ENCODE peak calls at places on chromosomes 6 and 20, in four cellular contexts. M, T, Q and U are unnamed samples.
A peak's percentile ranks its signal among the peaks of the same experiment; 100 is the strongest.

GRCh38 chr20:20593447-20594170 is 118.8 kb downstream of the RALGAPA2 start:
- DNase-seq in M (peak; percentile 4), T (peak; percentile 18), Q (peak; percentile 71), U (peak; percentile 17)

GRCh38 chr20:44070139-44070900 is 116.7 kb downstream of the JPH2 start:
- DNase-seq in M (no peak), T (no peak), Q (no peak), U (no peak)

GRCh38 chr6:112990971-112991370 is 643.8 kb downstream of the RFPL4B start:
- DNase-seq in M (no peak), T (no peak), Q (no peak), U (no peak)

GRCh38 chr6:106300944-106301343 is 24.6 kb downstream of the ATG5 start:
- DNase-seq in M (no peak), T (no peak), Q (peak; percentile 14), U (peak; percentile 10)

GRCh38 chr6:111894272-111894671 is 21.0 kb upstream of the FYN start:
- DNase-seq in M (no peak), T (no peak), Q (no peak), U (no peak)

GRCh38 chr6:71473908-71474307 is 185.3 kb downstream of the OGFRL1 start:
- DNase-seq in M (no peak), T (no peak), Q (no peak), U (peak; percentile 74)

GRCh38 chr6:108627692-108628565 is 67.2 kb downstream of the FOXO3 start:
- DNase-seq in M (no peak), T (no peak), Q (no peak), U (no peak)

GRCh38 chr6:33298773-33299236 is at the start of gene RGL2:
- DNase-seq in M (peak; percentile 82), T (no peak), Q (no peak), U (no peak)

GRCh38 chr6:14476793-14477531 is 359.4 kb downstream of the CD83 start:
- DNase-seq in M (peak; percentile 95), T (no peak), Q (no peak), U (no peak)

GRCh38 chr6:30100585-30101422 is 12.1 kb downstream of the TRIM31 start:
- DNase-seq in M (peak; percentile 61), T (no peak), Q (peak; percentile 92), U (no peak)

GRCh38 chr20:33450867-33451266 is 7.3 kb upstream of the SNTA1 start:
- DNase-seq in M (no peak), T (peak; percentile 56), Q (no peak), U (no peak)

GRCh38 chr20:13131688-13132087 is 89.4 kb upstream of the ISM1 start:
- DNase-seq in M (no peak), T (no peak), Q (no peak), U (no peak)

DNA sequence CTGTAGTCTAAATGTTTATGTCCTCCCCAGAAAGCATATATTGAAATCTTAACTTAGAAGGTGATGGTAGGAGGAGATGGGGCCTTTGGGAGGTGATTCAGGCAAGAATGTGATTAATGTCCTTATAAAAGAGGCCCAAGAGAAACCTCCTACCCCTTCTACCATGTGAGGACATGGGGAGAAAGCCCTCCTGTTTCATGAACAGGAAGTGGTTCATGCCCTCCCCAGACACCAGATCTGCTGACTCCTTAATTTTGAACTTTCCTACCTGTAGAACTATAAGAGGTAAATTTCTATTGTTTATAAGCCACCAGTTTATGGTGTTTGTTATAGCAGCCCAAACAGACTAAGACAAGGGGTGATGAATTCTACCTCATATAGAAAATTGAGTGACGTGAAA is 8.7 kb upstream of the ECT2L start:
- DNase-seq in M (no peak), T (no peak), Q (no peak), U (no peak)
- TF ChIP-seq REST in M (no peak), T (no peak), Q (no peak), U (no peak)

GRCh38 chr20:54100563-54100962 is 30.2 kb upstream of the BCAS1 start:
- DNase-seq in M (no peak), T (no peak), Q (no peak), U (no peak)
- H3K4me3 ChIP-seq in M (no peak overlapping the region), T (no peak overlapping the region), Q (no peak overlapping the region), U (no peak overlapping the region)

DNA sequence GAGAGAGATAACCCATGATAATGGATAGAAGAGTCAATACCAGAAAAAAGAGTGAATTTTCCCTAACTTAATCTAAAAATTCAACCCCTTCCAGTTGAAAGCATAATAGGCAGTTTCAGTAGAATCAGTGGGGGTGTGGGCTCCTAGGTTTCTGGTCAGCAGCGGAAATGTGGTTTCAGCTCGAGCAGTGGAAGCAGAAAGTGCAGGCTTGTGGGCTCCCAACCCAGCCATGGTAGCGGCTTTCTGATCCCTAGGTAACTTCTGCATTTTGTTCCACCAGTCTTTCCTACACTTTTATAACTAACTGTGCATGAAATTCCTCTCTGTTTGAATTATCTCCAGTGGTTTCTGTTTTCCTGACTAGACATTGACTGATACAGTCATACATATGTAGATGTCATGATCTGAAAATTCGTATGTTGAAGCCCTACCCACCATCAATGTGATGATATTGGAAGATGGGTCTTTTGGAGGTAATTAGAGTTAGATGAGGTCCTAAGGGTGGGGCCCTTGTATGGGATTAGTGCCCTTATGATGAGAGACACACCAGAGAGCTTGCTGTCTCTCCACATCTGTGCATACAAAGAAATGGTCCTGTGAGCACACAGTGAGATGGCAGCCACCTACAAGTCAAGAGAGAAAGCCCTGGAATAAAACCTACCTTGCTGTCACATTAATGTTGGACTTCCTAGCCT is 6.5 kb upstream of the DDO start:
- DNase-seq in M (no peak), T (no peak), Q (no peak), U (no peak)
- TF ChIP-seq TCF7L2 in M (no peak), T (no peak), Q (no peak), U (no peak)

GRCh38 chr6:53033764-53034163 is 31.4 kb upstream of the FBXO9 start:
- DNase-seq in M (no peak), T (no peak), Q (no peak), U (no peak)

GRCh38 chr6:53035549-53036213 is 29.5 kb upstream of the FBXO9 start:
- DNase-seq in M (no peak), T (no peak), Q (no peak), U (no peak)

GRCh38 chr6:53041356-53041755 is 23.8 kb upstream of the FBXO9 start:
- DNase-seq in M (no peak), T (no peak), Q (no peak), U (no peak)

GRCh38 chr6:53042112-53042511 is 23.1 kb upstream of the FBXO9 start:
- DNase-seq in M (no peak), T (peak; percentile 54), Q (peak; percentile 35), U (peak; percentile 68)

DNA sequence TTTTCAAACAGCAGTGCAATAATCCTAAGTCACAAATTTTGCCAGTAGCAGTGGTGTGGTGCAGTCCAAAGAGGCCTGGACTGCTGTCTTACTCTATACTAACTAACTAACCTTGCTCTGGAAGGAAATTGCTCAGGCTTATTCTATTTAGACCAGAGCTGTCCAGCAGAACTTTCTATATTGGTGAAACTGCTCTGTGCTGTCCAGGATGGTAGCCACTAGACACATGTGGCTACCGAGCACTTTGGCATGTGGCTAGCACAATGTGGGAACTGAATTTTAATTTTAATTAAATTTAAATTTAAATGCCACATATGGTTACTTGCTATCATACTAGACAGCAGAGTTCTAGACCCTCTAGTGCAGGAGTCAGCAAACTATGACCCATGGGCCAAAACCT is 27.1 kb upstream of the FBXO9 start:
- DNase-seq in M (no peak), T (no peak), Q (no peak), U (no peak)
- TF ChIP-seq REST in M (no peak), T (no peak), Q (no peak), U (no peak)

GRCh38 chr6:152986978-152987377 is 4.1 kb upstream of the FBXO5 start:
- DNase-seq in M (no peak), T (no peak), Q (no peak), U (no peak)
- H3K4me3 ChIP-seq in M (no peak overlapping the region), T (no peak overlapping the region), Q (no peak overlapping the region), U (no peak overlapping the region)

GRCh38 chr20:41261260-41261659 is 56.3 kb downstream of the ZHX3 start:
- DNase-seq in M (no peak), T (no peak), Q (no peak), U (no peak)
- TF ChIP-seq TCF7L2 in M (no peak), T (no peak), Q (no peak), U (no peak)

DNA sequence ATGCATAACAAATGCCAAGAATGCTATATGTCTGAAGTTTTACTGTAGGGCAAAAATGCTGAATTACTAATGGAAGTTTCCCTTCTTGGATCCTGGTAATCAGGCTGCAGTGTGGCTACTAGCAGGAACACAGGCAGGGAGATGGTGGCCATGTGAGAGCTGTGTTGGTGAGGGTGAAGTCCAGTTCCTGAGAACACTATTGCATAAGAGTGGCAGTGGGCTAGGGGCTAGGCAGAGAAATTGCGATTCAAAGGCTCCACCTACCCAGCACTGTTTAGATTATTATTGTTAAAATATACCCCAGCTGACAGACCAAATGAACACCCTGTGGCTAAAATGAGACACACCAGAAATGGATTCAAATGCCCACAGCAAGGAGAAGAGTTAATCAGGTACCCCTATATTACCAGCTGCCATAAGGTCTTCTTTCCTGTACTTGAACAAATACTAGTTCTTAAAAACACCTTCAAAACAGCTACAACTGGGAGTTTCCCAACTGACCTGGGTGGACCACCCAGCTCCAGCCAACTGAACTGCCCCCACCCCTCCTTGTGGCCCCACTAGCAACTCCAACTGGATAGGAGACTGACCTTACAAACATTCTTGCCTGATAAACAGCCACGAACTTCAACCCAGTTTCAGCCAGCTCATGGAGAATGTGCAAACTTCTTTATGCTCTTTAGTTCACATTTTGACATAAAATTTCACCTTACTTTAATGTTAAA is 644.1 kb downstream of the EPM2A start:
- DNase-seq in M (no peak), T (no peak), Q (peak; percentile 53), U (no peak)
- TF ChIP-seq REST in M (no peak), T (no peak), Q (no peak), U (no peak)

GRCh38 chr20:22557403-22558276 is 26.7 kb downstream of the FOXA2 start:
- DNase-seq in M (no peak), T (no peak), Q (no peak), U (no peak)
- H3K4me3 ChIP-seq in M (no peak overlapping the region), T (no peak overlapping the region), Q (no peak overlapping the region), U (no peak overlapping the region)